ENCODE peak calls at places on chromosomes 6 and 20, in eight cellular contexts. B is AG09309; M is fibroblast of the conjunctiva; T is NCI-H2029; W is T-helper 9 cell; P is CD8-positive, alpha-beta memory T cell; Q is A172; X is endothelial cell. K is an unnamed sample.

GRCh38 chr20:10807013-10807412 is 133.2 kb upstream of the JAG1 start:
- DNase-seq in B (no peak), M (no peak), T (no peak), W (no peak), P (no peak), Q (no peak), X (no peak), K (no peak)

GRCh38 chr20:36941403-36941835 is 10.1 kb downstream of the SAMHD1 start:
- DNase-seq in B (no peak), M (peak; percentile 35), T (no peak), W (no peak), P (no peak), Q (no peak), X (no peak), K (no peak)

GRCh38 chr6:137046871-137047412 is 2.2 kb upstream of the IL20RA start:
- DNase-seq in B (no peak), M (no peak), T (no peak), W (no peak), P (no peak), Q (no peak), X (no peak), K (no peak)

GRCh38 chr6:6008648-6009421 is 2.1 kb upstream of the NRN1 start:
- DNase-seq in B (no peak), M (no peak), T (peak; percentile 96), W (no peak), P (no peak), Q (peak; percentile 64), X (peak; percentile 93), K (peak; percentile 4)

GRCh38 chr20:61846741-61847419 is 218.8 kb downstream of the TAF4 start:
- DNase-seq in B (no peak), M (no peak), T (no peak), W (no peak), P (no peak), Q (no peak), X (no peak), K (no peak)

GRCh38 chr6:80637312-80637711 is 530.8 kb downstream of the BCKDHB start:
- DNase-seq in B (no peak), M (no peak), T (no peak), W (no peak), P (no peak), Q (no peak), X (no peak), K (no peak)

GRCh38 chr6:111591370-111591900 is 14.2 kb downstream of the TRAF3IP2 start:
- DNase-seq in B (peak; percentile 99), M (peak; percentile 99), T (peak; percentile 89), W (no peak), P (no peak), Q (peak; percentile 95), X (no peak), K (peak; percentile 91)

GRCh38 chr6:64996301-64996700 is 710.7 kb downstream of the EYS start:
- DNase-seq in B (no peak), M (no peak), T (no peak), W (no peak), P (no peak), Q (no peak), X (no peak), K (no peak)

GRCh38 chr20:23156170-23156841 is 70.2 kb upstream of the CD93 start:
- DNase-seq in B (no peak), M (peak; percentile 47), T (no peak), W (no peak), P (no peak), Q (peak; percentile 77), X (no peak), K (peak; percentile 89)

K was measured in RCC 7860.